ENCODE peak calls at places on chromosomes 1 and 21, in six cellular contexts. S is T1000; M is GM03348; F is stimulated activated CD8-positive, alpha-beta memory T cell treated with anti-CD3 and anti-CD28 coated beads, Interleukin-4, amount 100 ng/mL, for 24 hours; Q is GM06990; E is NCI-H1436 treated with DMSO at 0.1 percent for 48 hours. P is an unnamed sample.
A peak's percentile ranks its signal among the peaks of the same experiment; 100 is the strongest.

GRCh38 chr1:9275567-9276034 is 17.1 kb upstream of the SPSB1 start:
- DNase-seq in S (peak; percentile 47), M (peak; percentile 90), F (peak; percentile 62), Q (peak; percentile 48), E (no peak), P (no peak)

GRCh38 chr21:45767071-45768006 is 123.8 kb downstream of the PCBP3 start:
- DNase-seq in S (no peak), M (no peak), F (no peak), Q (no peak), E (no peak), P (no peak)

GRCh38 chr1:156376958-156377919 is 8.2 kb downstream of the RHBG start:
- DNase-seq in S (no peak), M (no peak), F (no peak), Q (no peak), E (no peak), P (no peak)

GRCh38 chr1:36149973-36150295 is 648 bp upstream of the TRAPPC3 start:
- DNase-seq in S (no peak), M (no peak), F (no peak), Q (no peak), E (no peak), P (no peak)

GRCh38 chr1:58903450-58904298 is 119.8 kb upstream of the JUN start:
- DNase-seq in S (peak; percentile 88), M (peak; percentile 98), F (peak; percentile 82), Q (peak; percentile 90), E (no peak), P (peak; percentile 87)

GRCh38 chr1:16180291-16180824 is 24.5 kb upstream of the EPHA2 start:
- DNase-seq in S (no peak), M (no peak), F (no peak), Q (no peak), E (no peak), P (no peak)

GRCh38 chr1:206687915-206688442 is 3.3 kb downstream of the MAPKAPK2 start:
- DNase-seq in S (no peak), M (no peak), F (no peak), Q (no peak), E (no peak), P (no peak)

GRCh38 chr21:46071082-46071481 is 26.8 kb upstream of the COL6A2 start:
- DNase-seq in S (no peak), M (no peak), F (no peak), Q (no peak), E (no peak), P (no peak)

GRCh38 chr1:100794719-100795645 is 75.4 kb downstream of the VCAM1 start:
- DNase-seq in S (no peak), M (peak; percentile 11), F (no peak), Q (no peak), E (no peak), P (peak; percentile 47)

GRCh38 chr1:234631721-234632125 is 21.7 kb upstream of the IRF2BP2 start:
- DNase-seq in S (peak; percentile 57), M (peak; percentile 68), F (no peak), Q (no peak), E (no peak), P (no peak)